ENCODE peak calls at places on chromosomes 2 and 18, in four cellular contexts. V, K, J and Y are unnamed samples.

GRCh38 chr18:78561757-78562445 is 417.7 kb upstream of the SALL3 start:
- DNase-seq in V (no peak), K (no peak), J (no peak), Y (no peak)

GRCh38 chr2:96869281-96869823 is 528 bp downstream of the SEMA4C start:
- DNase-seq in V (no peak), K (peak), J (no peak), Y (no peak)

GRCh38 chr18:3511980-3512379 is 62.0 kb downstream of the TGIF1 start:
- DNase-seq in V (no peak), K (no peak), J (no peak), Y (no peak)

GRCh38 chr2:13682878-13683277 is 949.6 kb upstream of the LRATD1 start:
- DNase-seq in V (no peak), K (no peak), J (no peak), Y (no peak)

GRCh38 chr2:83459456-83459855 is 999.6 kb downstream of the SUCLG1 start:
- DNase-seq in V (no peak), K (no peak), J (no peak), Y (no peak)

GRCh38 chr2:226446406-226447001 is 353.1 kb downstream of the IRS1 start:
- DNase-seq in V (no peak), K (no peak), J (no peak), Y (no peak)

GRCh38 chr2:126655500-126656310 is at the start of gene GYPC:
- DNase-seq in V (peak), K (no peak), J (no peak), Y (peak)

GRCh38 chr2:159035790-159036411 is 67.5 kb downstream of the TANC1 start:
- DNase-seq in V (no peak), K (peak), J (no peak), Y (no peak)

GRCh38 chr2:110215566-110216158 is 3.3 kb upstream of the MTLN start:
- DNase-seq in V (no peak), K (no peak), J (no peak), Y (no peak)

GRCh38 chr2:208265371-208265806 is 666 bp upstream of the PIKFYVE start:
- DNase-seq in V (peak), K (peak), J (peak), Y (peak)

GRCh38 chr2:26001743-26002341 is 19.5 kb upstream of the KIF3C start:
- DNase-seq in V (no peak), K (peak), J (no peak), Y (no peak)

GRCh38 chr18:3454365-3455089 is 4.6 kb downstream of the TGIF1 start:
- DNase-seq in V (no peak), K (no peak), J (peak), Y (no peak)

GRCh38 chr18:48126240-48126639 is 195.8 kb upstream of the SMAD2 start:
- DNase-seq in V (no peak), K (no peak), J (no peak), Y (no peak)

GRCh38 chr2:123451517-123451916 is 573.6 kb upstream of the CNTNAP5 start:
- DNase-seq in V (no peak), K (no peak), J (no peak), Y (no peak)

GRCh38 chr2:1494906-1495305 is 81.6 kb downstream of the TPO start:
- DNase-seq in V (no peak), K (no peak), J (no peak), Y (no peak)

GRCh38 chr2:240418311-240418710 is 17.2 kb upstream of the GPC1 start:
- DNase-seq in V (no peak), K (no peak), J (no peak), Y (no peak)

GRCh38 chr2:29920130-29920577 is 1.2 kb downstream of the ALK start:
- DNase-seq in V (peak), K (no peak), J (peak), Y (peak)

GRCh38 chr2:232508246-232508645 is 11.9 kb upstream of the PRSS56 start:
- DNase-seq in V (no peak), K (no peak), J (no peak), Y (no peak)

GRCh38 chr2:65232636-65233035 is 5.0 kb downstream of the ACTR2 start:
- DNase-seq in V (no peak), K (no peak), J (no peak), Y (no peak)

GRCh38 chr18:5943514-5943913 is 48.2 kb upstream of the TMEM200C start:
- DNase-seq in V (no peak), K (peak), J (no peak), Y (no peak)

GRCh38 chr2:166278856-166279255 is 96.9 kb downstream of the SCN9A start:
- DNase-seq in V (no peak), K (no peak), J (no peak), Y (no peak)

GRCh38 chr2:39059366-39059952 is 61.4 kb downstream of the SOS1 start:
- DNase-seq in V (no peak), K (peak), J (no peak), Y (no peak)

GRCh38 chr2:145757503-145758290 is 1237.8 kb upstream of the ZEB2 start:
- DNase-seq in V (no peak), K (no peak), J (no peak), Y (no peak)

GRCh38 chr18:5851998-5852397 is 43.3 kb downstream of the TMEM200C start:
- DNase-seq in V (no peak), K (no peak), J (no peak), Y (no peak)

GRCh38 chr2:14011186-14011585 is 621.3 kb upstream of the LRATD1 start:
- DNase-seq in V (no peak), K (no peak), J (no peak), Y (no peak)

GRCh38 chr2:152336103-152336853 is 1.3 kb downstream of the FMNL2 start:
- DNase-seq in V (no peak), K (no peak), J (no peak), Y (no peak)